ENCODE peak calls at places on chromosomes 5 and 9, in six cellular contexts. Q is AG04449, I is AG10803, C is spleen, X is WTC11, A is Caco-2. W is an unnamed sample.

GRCh38 chr5:137622850-137623249 is 113.0 kb downstream of the KLHL3 start:
- DNase-seq in Q (no peak), I (peak), C (no peak), X (no peak), A (no peak), W (no peak)

GRCh38 chr9:97519441-97519970 is 18.0 kb downstream of the TMOD1 start:
- DNase-seq in Q (no peak), I (no peak), C (no peak), X (no peak), A (no peak), W (no peak)

GRCh38 chr5:62779010-62779422 is 200.4 kb downstream of the LRRC70 start:
- DNase-seq in Q (peak), I (peak), C (no peak), X (peak), A (no peak), W (no peak)

GRCh38 chr9:20358201-20358600 is 264.1 kb downstream of the MLLT3 start:
- DNase-seq in Q (no peak), I (peak), C (no peak), X (no peak), A (no peak), W (no peak)

GRCh38 chr5:4614088-4614487 is 526.0 kb upstream of the ADAMTS16 start:
- DNase-seq in Q (no peak), I (no peak), C (no peak), X (no peak), A (no peak), W (no peak)

GRCh38 chr5:111865356-111865755 is 108.4 kb upstream of the NREP start:
- DNase-seq in Q (no peak), I (no peak), C (no peak), X (no peak), A (no peak), W (no peak)

GRCh38 chr9:14347408-14348224 is 33.7 kb upstream of the NFIB start:
- DNase-seq in Q (no peak), I (peak), C (no peak), X (peak), A (no peak), W (no peak)

GRCh38 chr5:159849437-159850191 is 66.7 kb upstream of the ADRA1B start:
- DNase-seq in Q (peak), I (peak), C (no peak), X (no peak), A (no peak), W (no peak)

GRCh38 chr5:112338681-112339337 is 80.3 kb downstream of the EPB41L4A start:
- DNase-seq in Q (no peak), I (peak), C (no peak), X (no peak), A (no peak), W (no peak)

GRCh38 chr9:30478684-30479083 is 1905.8 kb upstream of the ACO1 start:
- DNase-seq in Q (no peak), I (no peak), C (no peak), X (no peak), A (no peak), W (no peak)

GRCh38 chr5:78908173-78908901 is 76.8 kb downstream of the ARSB start:
- DNase-seq in Q (no peak), I (peak), C (no peak), X (peak), A (peak), W (no peak)

GRCh38 chr9:38047301-38048251 is 21.5 kb downstream of the SHB start:
- DNase-seq in Q (peak), I (peak), C (no peak), X (peak), A (peak), W (no peak)

GRCh38 chr5:31385774-31386537 is 145.9 kb downstream of the DROSHA start:
- DNase-seq in Q (no peak), I (no peak), C (no peak), X (no peak), A (no peak), W (no peak)

GRCh38 chr9:119898316-119898715 is 529.1 kb upstream of the BRINP1 start:
- DNase-seq in Q (no peak), I (peak), C (no peak), X (no peak), A (no peak), W (no peak)

GRCh38 chr9:95313010-95313498 is 4.5 kb downstream of the FANCC start:
- DNase-seq in Q (no peak), I (peak), C (peak), X (peak), A (peak), W (peak)

GRCh38 chr9:95316274-95316673 is 1.2 kb downstream of the FANCC start:
- DNase-seq in Q (no peak), I (no peak), C (no peak), X (no peak), A (no peak), W (no peak)

GRCh38 chr9:95317119-95317892 is at the start of gene FANCC:
- DNase-seq in Q (no peak), I (peak), C (peak), X (peak), A (peak), W (peak)

GRCh38 chr9:95316794-95317118 is 753 bp downstream of the FANCC start:
- DNase-seq in Q (no peak), I (peak), C (peak), X (peak), A (peak), W (peak)

GRCh38 chr9:95315108-95315746 is 2.3 kb downstream of the FANCC start:
- DNase-seq in Q (no peak), I (no peak), C (no peak), X (no peak), A (no peak), W (no peak)
- TF ChIP-seq CTCF in Q (no peak), I (no peak), C (no peak), X (no peak), A (no peak), W (no peak)

DNA sequence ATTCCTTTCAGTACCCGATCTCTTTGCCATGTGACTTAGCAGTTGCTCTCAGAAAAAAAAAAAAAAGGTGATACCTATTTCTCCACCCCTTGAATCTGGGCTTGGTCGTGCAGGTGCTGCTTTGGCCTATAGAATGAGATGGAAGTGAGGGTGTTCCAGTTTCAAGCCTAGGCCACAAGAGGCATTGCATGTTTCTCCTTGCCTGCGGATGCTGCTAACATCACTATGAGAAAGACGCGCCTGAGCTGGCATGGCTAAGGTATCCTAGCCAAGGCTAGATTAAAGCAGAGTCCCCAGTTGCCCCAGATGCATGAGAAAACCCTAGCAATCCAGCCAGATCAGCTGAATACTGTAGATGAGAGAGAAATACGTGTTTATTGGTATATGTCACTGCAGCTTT is 14.7 kb upstream of the CSF1R start:
- DNase-seq in Q (no peak), I (no peak), C (peak), X (no peak), A (no peak), W (no peak)
- TF ChIP-seq CTCF in Q (no peak), I (no peak), C (no peak), X (no peak), A (no peak), W (no peak)

GRCh38 chr9:22216730-22217160 is 207.6 kb upstream of the CDKN2B start:
- DNase-seq in Q (no peak), I (peak), C (peak), X (no peak), A (no peak), W (no peak)
- TF ChIP-seq CTCF in Q (no peak), I (peak), C (no peak), X (no peak), A (no peak), W (no peak)

GRCh38 chr5:38749861-38750260 is 96.0 kb upstream of the OSMR start:
- DNase-seq in Q (no peak), I (no peak), C (no peak), X (no peak), A (no peak), W (no peak)
- TF ChIP-seq CTCF in Q (no peak), I (no peak), C (no peak), X (no peak), A (no peak), W (no peak)

GRCh38 chr9:95181845-95182244 is 135.7 kb downstream of the FANCC start:
- DNase-seq in Q (no peak), I (no peak), C (no peak), X (no peak), A (no peak), W (no peak)

GRCh38 chr9:95177617-95178016 is 139.9 kb downstream of the FANCC start:
- DNase-seq in Q (no peak), I (no peak), C (no peak), X (no peak), A (no peak), W (no peak)

GRCh38 chr9:95182854-95183563 is 134.5 kb downstream of the FANCC start:
- DNase-seq in Q (no peak), I (no peak), C (no peak), X (peak), A (no peak), W (no peak)

GRCh38 chr9:95176755-95177319 is 140.7 kb downstream of the FANCC start:
- DNase-seq in Q (no peak), I (no peak), C (no peak), X (no peak), A (no peak), W (no peak)

DNA sequence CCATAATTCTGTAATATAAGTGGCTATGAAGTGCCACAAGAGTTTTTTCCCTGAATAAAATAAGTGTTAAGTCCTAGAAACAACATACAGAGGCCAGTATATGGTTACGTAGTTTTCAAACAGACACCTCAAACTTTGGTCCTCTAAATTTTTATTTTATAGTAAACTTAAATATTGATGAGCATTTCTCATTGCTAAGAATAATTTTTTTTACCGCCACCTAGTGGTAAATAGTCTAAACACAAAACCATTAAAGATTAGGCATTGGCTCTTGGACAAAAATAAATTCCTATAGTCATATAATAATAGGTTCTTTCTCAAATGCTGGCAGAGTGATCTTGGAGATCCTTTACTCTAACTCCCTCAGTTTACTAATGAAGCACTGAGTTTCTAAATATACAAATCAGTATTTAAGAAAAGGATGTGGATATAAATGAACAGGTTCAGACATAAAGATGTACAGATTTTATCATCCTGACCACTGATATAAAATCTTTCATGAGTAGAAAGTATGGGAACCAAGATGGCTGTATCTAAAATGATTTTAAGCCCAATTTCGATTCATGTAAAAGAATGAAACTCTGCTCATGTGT is 136.2 kb downstream of the FANCC start:
- DNase-seq in Q (no peak), I (peak), C (no peak), X (no peak), A (no peak), W (no peak)
- TF ChIP-seq CTCF in Q (no peak), I (peak), C (no peak), X (peak), A (peak), W (peak)

GRCh38 chr5:26024774-26025173 is 1013.6 kb downstream of the CDH9 start:
- DNase-seq in Q (no peak), I (no peak), C (no peak), X (peak), A (no peak), W (no peak)
- TF ChIP-seq CTCF in Q (no peak), I (no peak), C (no peak), X (peak), A (peak), W (peak)

GRCh38 chr5:136018814-136019777 is 9.7 kb upstream of the TGFBI start:
- DNase-seq in Q (peak), I (peak), C (no peak), X (no peak), A (no peak), W (no peak)
- TF ChIP-seq CTCF in Q (peak), I (peak), C (no peak), X (no peak), A (no peak), W (no peak)

GRCh38 chr5:113682497-113683136 is 169.1 kb downstream of the YTHDC2 start:
- DNase-seq in Q (no peak), I (peak), C (no peak), X (peak), A (no peak), W (no peak)
- TF ChIP-seq CTCF in Q (no peak), I (peak), C (no peak), X (no peak), A (no peak), W (no peak)